ENCODE peak calls at places on chromosomes 1 and 21, in seven cellular contexts. X is cardiac fibroblast, F is astrocyte, B is heart left ventricle, G is T-helper 2 cell, R is MG63, H is HCEC 1CT. T is an unnamed sample.
A peak's percentile ranks its signal among the peaks of the same experiment; 100 is the strongest.

GRCh38 chr21:33112151-33112550 is 42.2 kb downstream of the OLIG1 start:
- DNase-seq in F (no peak), G (no peak), H (no peak), B (no peak), R (no peak), X (no peak), T (no peak)

GRCh38 chr21:41100826-41101550 is 67.0 kb upstream of the BACE2 start:
- DNase-seq in B (no peak), G (no peak), X (no peak), F (no peak), R (no peak), H (no peak), T (no peak)

GRCh38 chr21:29144736-29145353 is 14.4 kb downstream of the MAP3K7CL start:
- DNase-seq in R (no peak), X (peak; percentile 70), B (no peak), G (no peak), F (no peak), H (peak; percentile 72), T (no peak)

GRCh38 chr21:42489991-42490390 is 6.0 kb downstream of the RSPH1 start:
- DNase-seq in R (no peak), B (no peak), G (no peak), F (no peak), H (no peak), X (no peak), T (no peak)

GRCh38 chr1:28328228-28328648 is 602 bp upstream of the MED18 start:
- DNase-seq in X (no peak), R (no peak), G (peak; percentile 5), B (no peak), H (no peak), F (no peak), T (no peak)

GRCh38 chr1:7313081-7313546 is 458.0 kb upstream of the VAMP3 start:
- DNase-seq in R (no peak), F (peak; percentile 60), G (no peak), B (no peak), H (no peak), X (no peak), T (no peak)

GRCh38 chr1:44964396-44964795 is 22.0 kb downstream of the EIF2B3 start:
- DNase-seq in X (no peak), G (no peak), R (no peak), H (no peak), F (no peak), B (no peak), T (no peak)

GRCh38 chr1:159532922-159533321 is 2.9 kb downstream of the OR10J5 start:
- DNase-seq in B (no peak), G (no peak), R (no peak), H (peak; percentile 68), F (no peak), X (peak; percentile 52), T (no peak)

GRCh38 chr1:185017338-185017737 is 28.0 kb upstream of the RNF2 start:
- DNase-seq in H (peak; percentile 89), X (peak; percentile 91), B (no peak), F (peak; percentile 90), G (no peak), R (peak; percentile 65), T (no peak)

GRCh38 chr1:183087001-183087400 is 63.8 kb downstream of the LAMC1 start:
- DNase-seq in X (no peak), G (no peak), R (no peak), B (no peak), F (no peak), H (no peak), T (no peak)

GRCh38 chr1:67647036-67647798 is 37.8 kb upstream of the GADD45A start:
- DNase-seq in H (no peak), X (peak; percentile 31), R (peak; percentile 48), B (peak; percentile 42), G (no peak), F (peak; percentile 36), T (no peak)

GRCh38 chr21:25742900-25743299 is 8.1 kb downstream of the GABPA start:
- DNase-seq in R (no peak), X (no peak), B (no peak), F (no peak), H (no peak), G (no peak), T (no peak)

GRCh38 chr1:30675761-30676160 is 47.6 kb downstream of the MATN1 start:
- DNase-seq in R (no peak), B (no peak), X (peak; percentile 80), F (no peak), G (no peak), H (peak; percentile 90), T (no peak)

GRCh38 chr1:75159154-75159553 is 25.0 kb downstream of the LHX8 start:
- DNase-seq in H (no peak), R (no peak), F (no peak), G (no peak), X (no peak), B (no peak), T (no peak)

GRCh38 chr21:45972716-45973474 is 8.7 kb upstream of the COL6A1 start:
- DNase-seq in X (peak; percentile 93), F (peak; percentile 77), B (peak; percentile 92), R (peak; percentile 91), H (peak; percentile 88), G (no peak), T (no peak)

GRCh38 chr1:8133657-8134430 is 107.7 kb upstream of the ERRFI1 start:
- DNase-seq in R (peak; percentile 87), X (peak; percentile 97), H (peak; percentile 97), G (no peak), B (peak; percentile 79), F (peak; percentile 98), T (no peak)

GRCh38 chr1:217895817-217896216 is 264.7 kb downstream of the SPATA17 start:
- DNase-seq in H (no peak), F (no peak), B (no peak), G (no peak), X (no peak), R (no peak), T (no peak)

GRCh38 chr1:197948926-197949899 is 32.0 kb downstream of the LHX9 start:
- DNase-seq in X (no peak), G (no peak), F (no peak), B (no peak), R (no peak), H (no peak), T (no peak)

T was measured in activated naive CD4-positive, alpha-beta T cell.